ENCODE peak calls at places on chromosomes 1 and 21, in five cellular contexts. V is uterus, M is colonic mucosa, O is BE2C, D is tibial artery. N is an unnamed sample. For H3K4me1, the result is how much of the 10 kb centered on the place peaks cover.

GRCh38 chr1:184854456-184855180 is 100.0 kb upstream of the EDEM3 start:
- DNase-seq in D (no peak), O (no peak), M (no peak), V (no peak), N (no peak)

GRCh38 chr1:15337656-15338402 is 71.9 kb upstream of the EFHD2 start:
- DNase-seq in M (peak), D (peak), V (no peak), O (no peak), N (peak)

GRCh38 chr1:59691261-59691660 is 123.5 kb upstream of the HOOK1 start:
- DNase-seq in V (peak), D (peak), O (no peak), M (no peak), N (no peak)

GRCh38 chr1:212607924-212608208 is 695 bp upstream of the ATF3 start:
- DNase-seq in M (no peak), D (no peak), V (no peak), O (no peak), N (no peak)

GRCh38 chr1:243496173-243496553 is 240.3 kb downstream of the SDCCAG8 start:
- DNase-seq in M (peak), D (no peak), V (no peak), O (peak), N (no peak)

GRCh38 chr1:44250113-44250781 is 37.0 kb downstream of the DMAP1 start:
- DNase-seq in O (peak), V (no peak), M (no peak), D (no peak), N (no peak)

GRCh38 chr1:165060285-165060793 is 296.2 kb downstream of the LMX1A start:
- DNase-seq in V (no peak), M (no peak), O (no peak), D (no peak), N (no peak)

GRCh38 chr1:65688215-65688566 is 104.5 kb upstream of the PDE4B start:
- DNase-seq in D (no peak), O (no peak), V (no peak), M (no peak), N (no peak)

GRCh38 chr1:43199093-43199726 is 27.1 kb downstream of the CFAP57 start:
- DNase-seq in O (no peak), D (no peak), M (no peak), V (no peak), N (no peak)

GRCh38 chr1:64934115-64934880 is 32.1 kb downstream of the JAK1 start:
- DNase-seq in D (peak), V (peak), O (no peak), M (no peak), N (peak)

GRCh38 chr1:59198565-59198964 is 98.3 kb upstream of the FGGY start:
- DNase-seq in D (no peak), V (no peak), M (no peak), O (no peak), N (no peak)

GRCh38 chr1:29342351-29342750 is 106.0 kb downstream of the PTPRU start:
- DNase-seq in D (no peak), O (no peak), M (no peak), V (no peak), N (no peak)

GRCh38 chr1:17895986-17896385 is 140.9 kb downstream of the ACTL8 start:
- DNase-seq in V (no peak), O (no peak), M (no peak), D (no peak), N (no peak)

GRCh38 chr1:240107058-240107684 is 15.5 kb downstream of the FMN2 start:
- DNase-seq in M (no peak), D (no peak), O (no peak), V (no peak), N (no peak)

GRCh38 chr1:182235952-182236650 is 155.5 kb downstream of the GLUL start:
- DNase-seq in D (no peak), V (no peak), O (no peak), M (peak), N (no peak)

GRCh38 chr1:42933060-42933586 is 25.5 kb downstream of the SLC2A1 start:
- DNase-seq in D (no peak), V (no peak), M (peak), O (no peak), N (peak)

GRCh38 chr1:14658642-14659041 is 60.2 kb downstream of the KAZN start:
- DNase-seq in O (no peak), V (no peak), D (no peak), M (no peak), N (no peak)

GRCh38 chr1:32988665-32989064 is 24.1 kb upstream of the RNF19B start:
- DNase-seq in D (peak), O (no peak), V (no peak), M (no peak), N (no peak)

GRCh38 chr21:38404134-38404533 is 94.1 kb downstream of the ERG start:
- DNase-seq in D (no peak), M (no peak), V (no peak), O (no peak), N (no peak)

GRCh38 chr1:110684476-110684875 is 9.7 kb upstream of the KCNA3 start:
- DNase-seq in D (no peak), O (no peak), V (no peak), M (no peak), N (no peak)

GRCh38 chr1:174682419-174683008 is 234.8 kb downstream of the GPR52 start:
- DNase-seq in O (no peak), V (no peak), M (no peak), D (no peak), N (no peak)

GRCh38 chr1:47485817-47486216 is 48.0 kb downstream of the FOXD2 start:
- DNase-seq in O (no peak), D (no peak), V (no peak), M (no peak), N (no peak)
- TF ChIP-seq CTCF in O (no peak), D (no peak), V (no peak), M (no peak), N (no peak)

DNA sequence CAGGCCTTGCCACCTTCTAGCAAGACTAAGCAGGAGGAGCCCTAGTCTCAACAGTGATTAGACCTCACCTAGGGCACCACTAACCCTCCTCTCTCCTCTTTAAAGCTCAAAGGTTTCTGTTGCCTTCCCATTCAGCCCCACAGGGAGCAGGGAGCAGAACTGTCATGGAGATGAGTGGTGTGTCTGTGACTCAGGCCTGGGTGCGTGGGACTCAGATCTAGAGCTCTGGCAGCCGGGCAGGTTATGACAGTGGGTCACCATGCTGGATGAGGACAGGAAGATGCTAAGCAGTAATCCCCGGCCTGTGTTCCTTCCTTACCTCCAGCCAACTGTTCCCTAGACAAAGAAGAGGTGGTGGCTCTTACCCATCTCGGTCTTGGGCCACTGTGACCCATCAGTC is 60.1 kb upstream of the COA6 start:
- DNase-seq in V (no peak), M (no peak), D (no peak), O (no peak), N (no peak)
- H3K4me1 ChIP-seq in V (under half), M (under half), D (under half), O (under half), N (under half)

DNA sequence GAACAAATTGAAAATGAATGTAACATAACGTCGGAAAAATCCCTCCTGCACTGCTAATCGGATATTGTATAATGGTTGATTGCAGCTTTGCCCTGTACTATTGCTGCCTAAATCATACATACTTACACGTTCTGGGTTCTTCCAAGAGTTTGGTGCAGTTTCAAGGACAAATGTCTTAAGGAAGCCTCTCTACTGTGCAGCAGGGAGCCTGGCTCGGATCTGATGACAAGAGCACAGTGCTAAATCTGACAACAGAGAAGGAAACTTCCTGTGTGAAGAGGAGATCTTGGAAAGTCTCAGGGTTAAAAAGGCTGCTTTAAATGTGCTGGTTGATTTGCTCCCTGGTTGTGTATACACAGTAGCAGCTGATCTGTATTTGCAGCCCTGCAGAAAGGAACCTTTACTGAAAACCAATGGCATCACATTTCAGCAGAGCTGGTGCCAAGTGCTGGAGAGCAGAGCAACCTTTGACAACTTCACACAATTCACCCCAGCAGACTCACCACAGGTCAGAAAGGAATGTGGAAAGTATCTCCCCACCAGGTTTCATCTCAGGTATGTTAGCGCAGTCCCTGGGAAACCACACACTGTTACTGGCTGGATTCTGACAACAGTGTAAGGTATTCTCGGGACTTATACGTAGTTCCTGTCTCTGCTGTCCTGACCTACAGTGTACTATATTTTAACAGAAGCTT is 354.9 kb upstream of the ESRRG start:
- DNase-seq in M (no peak), D (no peak), V (no peak), O (no peak), N (no peak)
- TF ChIP-seq CTCF in M (no peak), D (no peak), V (no peak), O (no peak), N (no peak)

GRCh38 chr1:9435854-9436253 is 103.4 kb upstream of the SLC25A33 start:
- DNase-seq in M (peak), V (no peak), O (no peak), D (no peak), N (no peak)

GRCh38 chr1:9436258-9436657 is 103.0 kb upstream of the SLC25A33 start:
- DNase-seq in V (no peak), D (no peak), O (no peak), M (no peak), N (no peak)

GRCh38 chr1:9439074-9439761 is 100.0 kb upstream of the SLC25A33 start:
- DNase-seq in O (no peak), M (peak), V (no peak), D (peak), N (no peak)

GRCh38 chr1:9438431-9439073 is 100.7 kb upstream of the SLC25A33 start:
- DNase-seq in V (peak), O (no peak), D (peak), M (no peak), N (no peak)

GRCh38 chr1:9437931-9438330 is 101.3 kb upstream of the SLC25A33 start:
- DNase-seq in M (peak), V (peak), D (peak), O (no peak), N (no peak)
- H3K4me1 ChIP-seq in M (under half), V (under half), D (half or more), O (under half), N (under half)

N was measured in adrenal gland.